ENCODE peak calls at places on chromosomes 13 and 19, in four cellular contexts. One of them, this sample, is unnamed.

GRCh38 chr13:27792393-27793218 is at the start of gene GSX1:
- DNase-seq in GM12878: no peak
- DNase-seq in K562: peak
- DNase-seq in HL-60: peak
- DNase-seq in this sample: peak

GRCh38 chr19:54160182-54160811 is 776 bp upstream of the LENG1 start:
- DNase-seq in K562: peak
- DNase-seq in GM12878: no peak
- DNase-seq in HL-60: no peak
- DNase-seq in this sample: no peak

GRCh38 chr13:110653851-110654250 is 38.5 kb downstream of the NAXD start:
- DNase-seq in K562: no peak
- DNase-seq in GM12878: no peak
- DNase-seq in HL-60: no peak
- DNase-seq in this sample: no peak

GRCh38 chr13:47901451-47901850 is 99.6 kb downstream of the SUCLA2 start:
- DNase-seq in HL-60: no peak
- DNase-seq in K562: no peak
- DNase-seq in GM12878: no peak
- DNase-seq in this sample: no peak

GRCh38 chr19:7787141-7787540 is 24.1 kb downstream of the CLEC4M start:
- DNase-seq in K562: no peak
- DNase-seq in HL-60: no peak
- DNase-seq in GM12878: no peak
- DNase-seq in this sample: no peak

GRCh38 chr13:92390217-92390616 is 836.4 kb upstream of the GPC6 start:
- DNase-seq in K562: no peak
- DNase-seq in HL-60: no peak
- DNase-seq in GM12878: no peak
- DNase-seq in this sample: no peak

GRCh38 chr19:3440082-3440481 is 40.2 kb downstream of the SMIM24 start:
- DNase-seq in HL-60: no peak
- DNase-seq in K562: peak
- DNase-seq in GM12878: no peak
- DNase-seq in this sample: peak

GRCh38 chr13:96700657-96701056 is 293.6 kb downstream of the OXGR1 start:
- DNase-seq in HL-60: no peak
- DNase-seq in GM12878: no peak
- DNase-seq in K562: no peak
- DNase-seq in this sample: no peak

GRCh38 chr13:26811636-26812035 is 51.0 kb upstream of the GPR12 start:
- DNase-seq in HL-60: no peak
- DNase-seq in GM12878: no peak
- DNase-seq in K562: no peak
- DNase-seq in this sample: no peak

GRCh38 chr19:45402469-45403070 is 2.3 kb downstream of the PPP1R13L start:
- DNase-seq in K562: peak
- DNase-seq in GM12878: no peak
- DNase-seq in HL-60: no peak
- DNase-seq in this sample: no peak

GRCh38 chr13:59360108-59360507 is 803.6 kb downstream of the DIAPH3 start:
- DNase-seq in K562: no peak
- DNase-seq in HL-60: peak
- DNase-seq in GM12878: no peak
- DNase-seq in this sample: no peak

GRCh38 chr19:16596399-16596798 is 24.2 kb upstream of the SLC35E1 start:
- DNase-seq in GM12878: no peak
- DNase-seq in HL-60: no peak
- DNase-seq in K562: no peak
- DNase-seq in this sample: no peak

GRCh38 chr13:29508130-29508873 is 87.2 kb downstream of the SLC7A1 start:
- DNase-seq in GM12878: no peak
- DNase-seq in HL-60: peak
- DNase-seq in K562: peak
- DNase-seq in this sample: peak

GRCh38 chr19:33521480-33522370 is at the start of gene PEPD:
- DNase-seq in K562: peak
- DNase-seq in GM12878: peak
- DNase-seq in HL-60: peak
- DNase-seq in this sample: peak

GRCh38 chr19:42465827-42466280 is 23.1 kb upstream of the CXCL17 start:
- DNase-seq in HL-60: no peak
- DNase-seq in K562: no peak
- DNase-seq in GM12878: peak
- DNase-seq in this sample: peak

GRCh38 chr19:17751103-17751911 is at the start of gene FCHO1:
- DNase-seq in HL-60: peak
- DNase-seq in GM12878: peak
- DNase-seq in K562: peak
- DNase-seq in this sample: peak

GRCh38 chr13:39810091-39810877 is 154.8 kb downstream of the COG6 start:
- DNase-seq in K562: no peak
- DNase-seq in HL-60: no peak
- DNase-seq in GM12878: no peak
- DNase-seq in this sample: no peak

DNA sequence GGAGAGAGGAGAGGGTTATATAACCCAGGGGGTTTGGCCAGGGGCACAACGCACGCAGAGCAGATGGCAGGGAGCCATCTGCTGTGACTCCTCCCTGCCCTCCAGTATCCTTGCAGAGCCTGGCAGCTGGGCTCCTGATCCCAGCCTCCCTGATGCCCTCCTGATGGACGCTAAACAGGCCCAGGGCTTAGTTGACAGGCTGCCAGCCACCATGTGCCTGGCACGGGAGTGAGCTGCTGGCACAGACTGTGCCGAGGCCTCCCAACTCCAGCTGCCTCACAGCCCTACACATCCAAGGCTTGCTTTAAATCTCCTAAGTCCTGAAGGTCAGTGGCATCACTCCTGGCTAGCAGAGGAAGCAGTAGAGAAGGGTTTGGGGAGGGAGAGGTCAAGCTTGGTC is 16.7 kb downstream of the SYDE1 start:
- DNase-seq in HL-60: no peak
- DNase-seq in GM12878: no peak
- DNase-seq in K562: no peak
- DNase-seq in this sample: no peak
- TF ChIP-seq SPI1 in HL-60: no peak
- TF ChIP-seq SPI1 in GM12878: no peak
- TF ChIP-seq SPI1 in K562: no peak
- TF ChIP-seq SPI1 in this sample: no peak

DNA sequence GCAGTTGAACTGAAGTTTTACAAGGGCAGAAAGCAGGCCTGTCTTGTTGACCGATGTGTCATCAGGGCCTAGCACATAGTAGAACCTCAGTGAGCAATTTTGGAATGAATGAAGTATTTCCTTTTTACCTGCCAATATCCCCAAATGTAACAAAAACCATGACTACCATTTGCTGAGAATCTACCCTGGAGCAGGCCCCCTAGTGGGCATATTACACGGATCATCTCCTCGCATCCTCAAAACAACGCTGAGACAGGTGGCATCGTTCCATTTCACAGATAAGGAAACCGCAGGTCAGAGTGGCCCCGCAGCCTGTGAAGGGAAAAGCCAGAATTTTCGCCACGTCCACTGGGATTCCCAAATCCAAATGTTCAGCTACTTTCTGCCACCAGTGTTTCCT is 77.9 kb downstream of the CACNA1A start:
- DNase-seq in GM12878: no peak
- DNase-seq in HL-60: no peak
- DNase-seq in K562: peak
- DNase-seq in this sample: no peak
- TF ChIP-seq SPI1 in GM12878: no peak
- TF ChIP-seq SPI1 in HL-60: no peak
- TF ChIP-seq SPI1 in K562: no peak
- TF ChIP-seq SPI1 in this sample: no peak

DNA sequence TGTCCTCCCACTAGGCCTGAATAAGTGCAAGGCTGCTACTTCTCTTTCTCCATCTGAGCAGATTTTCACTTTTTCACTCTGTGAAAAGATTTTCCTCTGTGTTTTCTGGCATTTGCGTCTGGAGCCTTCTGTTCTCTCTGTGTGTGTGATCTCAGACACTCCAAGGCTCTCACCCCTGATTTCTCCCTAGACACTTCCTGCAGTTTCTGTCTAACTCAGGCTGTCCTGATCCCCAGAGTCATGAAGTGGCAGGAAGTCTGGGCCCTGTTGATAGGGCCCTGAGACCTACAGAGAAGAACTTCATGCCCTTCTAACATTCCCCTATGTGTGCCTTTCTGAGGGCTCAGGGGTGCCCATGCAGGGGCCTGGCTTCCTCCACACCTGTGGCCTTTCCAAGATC is 37.2 kb downstream of the SIGLEC7 start:
- DNase-seq in HL-60: no peak
- DNase-seq in K562: no peak
- DNase-seq in GM12878: no peak
- DNase-seq in this sample: no peak
- TF ChIP-seq SPI1 in HL-60: no peak
- TF ChIP-seq SPI1 in K562: no peak
- TF ChIP-seq SPI1 in GM12878: no peak
- TF ChIP-seq SPI1 in this sample: no peak

DNA sequence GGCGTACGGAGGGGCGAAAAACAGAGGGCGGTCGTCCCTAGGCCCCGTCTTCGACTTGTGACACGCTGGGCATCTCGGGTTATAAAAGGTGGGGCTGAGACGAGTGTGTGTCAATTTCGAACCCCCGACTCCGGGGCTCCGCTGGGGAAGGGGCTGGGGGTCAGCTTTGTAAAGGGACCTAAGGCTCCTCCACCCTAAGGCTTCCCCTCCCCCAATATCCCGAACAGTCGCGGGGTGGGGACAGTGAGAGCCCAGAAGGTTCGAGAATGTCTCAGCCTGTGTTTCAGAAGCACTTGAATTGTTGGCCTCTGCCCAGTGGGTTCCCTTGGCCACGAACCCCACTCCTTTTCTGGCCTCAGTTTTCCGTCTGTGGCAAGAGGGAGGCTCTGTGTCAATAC is 450 bp downstream of the SELENOW start:
- DNase-seq in K562: no peak
- DNase-seq in GM12878: no peak
- DNase-seq in HL-60: no peak
- DNase-seq in this sample: no peak
- TF ChIP-seq SPI1 in K562: no peak
- TF ChIP-seq SPI1 in GM12878: no peak
- TF ChIP-seq SPI1 in HL-60: no peak
- TF ChIP-seq SPI1 in this sample: no peak

GRCh38 chr19:32336259-32337111 is 8.9 kb upstream of the ZNF507 start:
- DNase-seq in K562: no peak
- DNase-seq in GM12878: no peak
- DNase-seq in HL-60: no peak
- DNase-seq in this sample: no peak

GRCh38 chr19:32343550-32344262 is 1.7 kb upstream of the ZNF507 start:
- DNase-seq in HL-60: no peak
- DNase-seq in K562: no peak
- DNase-seq in GM12878: no peak
- DNase-seq in this sample: no peak

GRCh38 chr19:32342695-32343094 is 2.7 kb upstream of the ZNF507 start:
- DNase-seq in K562: no peak
- DNase-seq in HL-60: no peak
- DNase-seq in GM12878: no peak
- DNase-seq in this sample: no peak

GRCh38 chr19:32337176-32337808 is 8.1 kb upstream of the ZNF507 start:
- DNase-seq in K562: no peak
- DNase-seq in GM12878: no peak
- DNase-seq in HL-60: no peak
- DNase-seq in this sample: no peak

GRCh38 chr19:32339988-32340874 is 5.2 kb upstream of the ZNF507 start:
- DNase-seq in HL-60: no peak
- DNase-seq in GM12878: no peak
- DNase-seq in K562: peak
- DNase-seq in this sample: peak
- TF ChIP-seq SPI1 in HL-60: no peak
- TF ChIP-seq SPI1 in GM12878: no peak
- TF ChIP-seq SPI1 in K562: no peak
- TF ChIP-seq SPI1 in this sample: no peak

DNA sequence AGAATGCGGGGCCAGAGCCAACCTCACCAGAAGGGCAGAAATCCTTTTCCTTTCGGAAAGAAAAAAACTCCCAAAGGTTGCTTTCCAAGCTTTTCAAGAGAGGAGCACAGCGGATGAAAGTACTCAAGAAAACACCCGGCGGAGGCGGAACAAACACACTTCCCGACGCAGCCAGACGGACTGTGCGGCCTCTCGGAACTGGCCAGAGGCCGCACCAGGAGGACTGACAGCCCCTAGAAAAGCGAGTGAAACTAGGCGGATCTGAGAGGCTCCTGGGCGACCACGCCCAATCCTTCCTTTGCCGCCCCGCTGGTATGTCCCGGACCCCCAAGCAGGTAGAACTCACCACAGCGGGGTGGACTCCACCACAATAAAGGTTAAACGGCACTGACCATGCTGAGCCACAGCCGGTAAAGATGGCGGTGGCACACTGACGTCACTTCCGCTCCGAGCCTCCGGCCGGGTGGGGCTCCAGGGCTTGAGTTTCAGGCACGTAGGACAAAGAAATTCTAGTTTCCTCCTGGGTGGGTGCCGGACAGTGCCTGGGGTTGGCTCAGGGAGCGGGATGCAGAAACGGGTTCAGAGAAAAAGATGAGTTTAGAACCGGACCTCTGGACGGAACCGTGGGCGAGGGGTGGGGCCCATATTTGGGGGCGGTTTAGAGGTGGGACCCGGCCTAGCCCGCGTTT is at the start of gene ZNF562:
- DNase-seq in GM12878: peak
- DNase-seq in HL-60: peak
- DNase-seq in K562: peak
- DNase-seq in this sample: peak
- TF ChIP-seq SPI1 in GM12878: peak
- TF ChIP-seq SPI1 in HL-60: no peak
- TF ChIP-seq SPI1 in K562: no peak
- TF ChIP-seq SPI1 in this sample: peak

GRCh38 chr13:37700887-37701286 is 102.3 kb upstream of the POSTN start:
- DNase-seq in K562: no peak
- DNase-seq in HL-60: no peak
- DNase-seq in GM12878: no peak
- DNase-seq in this sample: no peak

GRCh38 chr13:37706041-37706440 is 107.5 kb upstream of the POSTN start:
- DNase-seq in HL-60: no peak
- DNase-seq in K562: no peak
- DNase-seq in GM12878: no peak
- DNase-seq in this sample: no peak

GRCh38 chr13:37701306-37701705 is 102.7 kb upstream of the POSTN start:
- DNase-seq in HL-60: no peak
- DNase-seq in K562: no peak
- DNase-seq in GM12878: no peak
- DNase-seq in this sample: no peak

GRCh38 chr13:37701972-37702371 is 103.4 kb upstream of the POSTN start:
- DNase-seq in K562: no peak
- DNase-seq in HL-60: no peak
- DNase-seq in GM12878: no peak
- DNase-seq in this sample: no peak
- TF ChIP-seq SPI1 in K562: no peak
- TF ChIP-seq SPI1 in HL-60: no peak
- TF ChIP-seq SPI1 in GM12878: no peak
- TF ChIP-seq SPI1 in this sample: no peak

GRCh38 chr13:50060718-50061117 is 45.5 kb downstream of the KCNRG start:
- DNase-seq in HL-60: no peak
- DNase-seq in K562: no peak
- DNase-seq in GM12878: no peak
- DNase-seq in this sample: no peak

GRCh38 chr13:50052478-50052877 is 37.2 kb downstream of the KCNRG start:
- DNase-seq in K562: no peak
- DNase-seq in GM12878: no peak
- DNase-seq in HL-60: no peak
- DNase-seq in this sample: no peak

GRCh38 chr13:50053844-50054243 is 38.6 kb downstream of the KCNRG start:
- DNase-seq in GM12878: no peak
- DNase-seq in HL-60: no peak
- DNase-seq in K562: no peak
- DNase-seq in this sample: no peak

GRCh38 chr13:50055454-50055853 is 40.2 kb downstream of the KCNRG start:
- DNase-seq in K562: no peak
- DNase-seq in HL-60: no peak
- DNase-seq in GM12878: no peak
- DNase-seq in this sample: no peak
- TF ChIP-seq SPI1 in K562: no peak
- TF ChIP-seq SPI1 in HL-60: no peak
- TF ChIP-seq SPI1 in GM12878: no peak
- TF ChIP-seq SPI1 in this sample: no peak

This sample was measured in GM12891.